ENCODE peak calls at places on chromosome 11, in eight cellular contexts. One of them, this sample, is unnamed. For H3K4me1, the result is how much of the 10 kb centered on the place peaks cover.

GRCh38 chr11:115996808-115997188 is 492.6 kb upstream of the CADM1 start:
- DNase-seq in neuronal stem cell: no peak
- DNase-seq in H9: no peak
- DNase-seq in transverse colon: no peak
- DNase-seq in CD8-positive, alpha-beta T cell: no peak
- DNase-seq in left ventricle myocardium inferior: no peak
- DNase-seq in keratinocyte: no peak
- DNase-seq in breast epithelium: no peak
- DNase-seq in this sample: no peak

GRCh38 chr11:104946907-104947306 is 21.5 kb downstream of the CASP4 start:
- DNase-seq in neuronal stem cell: no peak
- DNase-seq in H9: no peak
- DNase-seq in transverse colon: no peak
- DNase-seq in CD8-positive, alpha-beta T cell: peak
- DNase-seq in left ventricle myocardium inferior: no peak
- DNase-seq in keratinocyte: peak
- DNase-seq in breast epithelium: no peak
- DNase-seq in this sample: peak

GRCh38 chr11:24747275-24748251 is 250.7 kb downstream of the LUZP2 start:
- DNase-seq in neuronal stem cell: no peak
- DNase-seq in H9: no peak
- DNase-seq in transverse colon: no peak
- DNase-seq in CD8-positive, alpha-beta T cell: no peak
- DNase-seq in left ventricle myocardium inferior: no peak
- DNase-seq in keratinocyte: no peak
- DNase-seq in breast epithelium: no peak
- DNase-seq in this sample: peak

GRCh38 chr11:69674267-69674885 is 777 bp downstream of the LTO1 start:
- DNase-seq in neuronal stem cell: no peak
- DNase-seq in H9: no peak
- DNase-seq in transverse colon: no peak
- DNase-seq in CD8-positive, alpha-beta T cell: no peak
- DNase-seq in left ventricle myocardium inferior: no peak
- DNase-seq in keratinocyte: no peak
- DNase-seq in breast epithelium: no peak
- DNase-seq in this sample: peak

GRCh38 chr11:111974451-111974850 is 37.3 kb downstream of the DIXDC1 start:
- DNase-seq in neuronal stem cell: no peak
- DNase-seq in H9: no peak
- DNase-seq in transverse colon: no peak
- DNase-seq in CD8-positive, alpha-beta T cell: no peak
- DNase-seq in left ventricle myocardium inferior: no peak
- DNase-seq in keratinocyte: no peak
- DNase-seq in breast epithelium: no peak
- DNase-seq in this sample: no peak

GRCh38 chr11:121464352-121464946 is 11.7 kb upstream of the SORL1-AS1 start:
- DNase-seq in neuronal stem cell: no peak
- DNase-seq in H9: peak
- DNase-seq in transverse colon: peak
- DNase-seq in CD8-positive, alpha-beta T cell: peak
- DNase-seq in left ventricle myocardium inferior: peak
- DNase-seq in keratinocyte: peak
- DNase-seq in breast epithelium: peak
- DNase-seq in this sample: peak

GRCh38 chr11:134181707-134182106 is 42.1 kb downstream of the NCAPD3 start:
- DNase-seq in neuronal stem cell: no peak
- DNase-seq in H9: no peak
- DNase-seq in transverse colon: no peak
- DNase-seq in CD8-positive, alpha-beta T cell: no peak
- DNase-seq in left ventricle myocardium inferior: no peak
- DNase-seq in keratinocyte: no peak
- DNase-seq in breast epithelium: no peak
- DNase-seq in this sample: no peak

GRCh38 chr11:122505304-122506006 is 150.1 kb upstream of the UBASH3B start:
- DNase-seq in neuronal stem cell: peak
- DNase-seq in H9: peak
- DNase-seq in transverse colon: peak
- DNase-seq in CD8-positive, alpha-beta T cell: peak
- DNase-seq in left ventricle myocardium inferior: peak
- DNase-seq in keratinocyte: peak
- DNase-seq in breast epithelium: peak
- DNase-seq in this sample: peak

GRCh38 chr11:113954235-113954634 is 20.7 kb upstream of the HTR3A start:
- DNase-seq in neuronal stem cell: no peak
- DNase-seq in H9: no peak
- DNase-seq in transverse colon: no peak
- DNase-seq in CD8-positive, alpha-beta T cell: no peak
- DNase-seq in left ventricle myocardium inferior: no peak
- DNase-seq in keratinocyte: no peak
- DNase-seq in breast epithelium: no peak
- DNase-seq in this sample: no peak

GRCh38 chr11:122706261-122706660 is 50.7 kb downstream of the UBASH3B start:
- DNase-seq in neuronal stem cell: no peak
- DNase-seq in H9: no peak
- DNase-seq in transverse colon: no peak
- DNase-seq in CD8-positive, alpha-beta T cell: no peak
- DNase-seq in left ventricle myocardium inferior: no peak
- DNase-seq in keratinocyte: no peak
- DNase-seq in breast epithelium: no peak
- DNase-seq in this sample: no peak

GRCh38 chr11:61392991-61393595 is 706 bp downstream of the TMEM216 start:
- DNase-seq in neuronal stem cell: peak
- DNase-seq in H9: no peak
- DNase-seq in transverse colon: no peak
- DNase-seq in CD8-positive, alpha-beta T cell: no peak
- DNase-seq in left ventricle myocardium inferior: no peak
- DNase-seq in keratinocyte: no peak
- DNase-seq in breast epithelium: no peak
- DNase-seq in this sample: peak

GRCh38 chr11:27213232-27213660 is 149.8 kb downstream of the CCDC34 start:
- DNase-seq in neuronal stem cell: peak
- DNase-seq in H9: no peak
- DNase-seq in transverse colon: no peak
- DNase-seq in CD8-positive, alpha-beta T cell: no peak
- DNase-seq in left ventricle myocardium inferior: no peak
- DNase-seq in keratinocyte: peak
- DNase-seq in breast epithelium: no peak
- DNase-seq in this sample: no peak

GRCh38 chr11:125079151-125079877 is 16.2 kb downstream of the SLC37A2 start:
- DNase-seq in neuronal stem cell: no peak
- DNase-seq in H9: no peak
- DNase-seq in transverse colon: no peak
- DNase-seq in CD8-positive, alpha-beta T cell: no peak
- DNase-seq in left ventricle myocardium inferior: no peak
- DNase-seq in keratinocyte: no peak
- DNase-seq in breast epithelium: no peak
- DNase-seq in this sample: no peak

GRCh38 chr11:102807921-102808320 is 10.0 kb upstream of the MMP1 start:
- DNase-seq in neuronal stem cell: no peak
- DNase-seq in H9: peak
- DNase-seq in transverse colon: no peak
- DNase-seq in CD8-positive, alpha-beta T cell: no peak
- DNase-seq in left ventricle myocardium inferior: no peak
- DNase-seq in keratinocyte: no peak
- DNase-seq in breast epithelium: no peak
- DNase-seq in this sample: peak

GRCh38 chr11:15551897-15552851 is 437.5 kb downstream of the INSC start:
- DNase-seq in neuronal stem cell: peak
- DNase-seq in H9: peak
- DNase-seq in transverse colon: no peak
- DNase-seq in CD8-positive, alpha-beta T cell: no peak
- DNase-seq in left ventricle myocardium inferior: no peak
- DNase-seq in keratinocyte: no peak
- DNase-seq in breast epithelium: no peak
- DNase-seq in this sample: no peak

GRCh38 chr11:1756791-1757771 is 6.6 kb downstream of the CTSD start:
- DNase-seq in neuronal stem cell: no peak
- DNase-seq in H9: no peak
- DNase-seq in transverse colon: no peak
- DNase-seq in CD8-positive, alpha-beta T cell: no peak
- DNase-seq in left ventricle myocardium inferior: no peak
- DNase-seq in keratinocyte: no peak
- DNase-seq in breast epithelium: no peak
- DNase-seq in this sample: no peak

GRCh38 chr11:1758611-1759150 is 5.0 kb downstream of the CTSD start:
- DNase-seq in neuronal stem cell: no peak
- DNase-seq in H9: no peak
- DNase-seq in transverse colon: no peak
- DNase-seq in CD8-positive, alpha-beta T cell: no peak
- DNase-seq in left ventricle myocardium inferior: no peak
- DNase-seq in keratinocyte: no peak
- DNase-seq in breast epithelium: no peak
- DNase-seq in this sample: no peak

GRCh38 chr11:1759151-1759850 is 4.4 kb downstream of the CTSD start:
- DNase-seq in neuronal stem cell: no peak
- DNase-seq in H9: no peak
- DNase-seq in transverse colon: no peak
- DNase-seq in CD8-positive, alpha-beta T cell: peak
- DNase-seq in left ventricle myocardium inferior: no peak
- DNase-seq in keratinocyte: no peak
- DNase-seq in breast epithelium: no peak
- DNase-seq in this sample: no peak

GRCh38 chr11:1759851-1760220 is 3.9 kb downstream of the CTSD start:
- DNase-seq in neuronal stem cell: no peak
- DNase-seq in H9: no peak
- DNase-seq in transverse colon: no peak
- DNase-seq in CD8-positive, alpha-beta T cell: no peak
- DNase-seq in left ventricle myocardium inferior: no peak
- DNase-seq in keratinocyte: no peak
- DNase-seq in breast epithelium: no peak
- DNase-seq in this sample: no peak

GRCh38 chr11:1757861-1758610 is 5.7 kb downstream of the CTSD start:
- DNase-seq in neuronal stem cell: no peak
- DNase-seq in H9: no peak
- DNase-seq in transverse colon: peak
- DNase-seq in CD8-positive, alpha-beta T cell: peak
- DNase-seq in left ventricle myocardium inferior: no peak
- DNase-seq in keratinocyte: no peak
- DNase-seq in breast epithelium: no peak
- DNase-seq in this sample: no peak
- H3K4me1 ChIP-seq in neuronal stem cell: under half
- H3K4me1 ChIP-seq in H9: under half
- H3K4me1 ChIP-seq in transverse colon: under half
- H3K4me1 ChIP-seq in CD8-positive, alpha-beta T cell: half or more
- H3K4me1 ChIP-seq in left ventricle myocardium inferior: half or more
- H3K4me1 ChIP-seq in keratinocyte: under half
- H3K4me1 ChIP-seq in breast epithelium: under half
- H3K4me1 ChIP-seq in this sample: under half

GRCh38 chr11:118438314-118438931 is 2.1 kb downstream of the KMT2A start:
- DNase-seq in neuronal stem cell: no peak
- DNase-seq in H9: peak
- DNase-seq in transverse colon: peak
- DNase-seq in CD8-positive, alpha-beta T cell: peak
- DNase-seq in left ventricle myocardium inferior: peak
- DNase-seq in keratinocyte: no peak
- DNase-seq in breast epithelium: peak
- DNase-seq in this sample: peak

GRCh38 chr11:118436639-118437045 is 350 bp downstream of the KMT2A start:
- DNase-seq in neuronal stem cell: peak
- DNase-seq in H9: peak
- DNase-seq in transverse colon: peak
- DNase-seq in CD8-positive, alpha-beta T cell: peak
- DNase-seq in left ventricle myocardium inferior: no peak
- DNase-seq in keratinocyte: no peak
- DNase-seq in breast epithelium: no peak
- DNase-seq in this sample: peak

GRCh38 chr11:118435893-118436624 is at the start of gene KMT2A:
- DNase-seq in neuronal stem cell: peak
- DNase-seq in H9: peak
- DNase-seq in transverse colon: peak
- DNase-seq in CD8-positive, alpha-beta T cell: peak
- DNase-seq in left ventricle myocardium inferior: peak
- DNase-seq in keratinocyte: peak
- DNase-seq in breast epithelium: peak
- DNase-seq in this sample: peak

GRCh38 chr11:118437736-118438125 is 1.4 kb downstream of the KMT2A start:
- DNase-seq in neuronal stem cell: peak
- DNase-seq in H9: peak
- DNase-seq in transverse colon: peak
- DNase-seq in CD8-positive, alpha-beta T cell: peak
- DNase-seq in left ventricle myocardium inferior: peak
- DNase-seq in keratinocyte: no peak
- DNase-seq in breast epithelium: peak
- DNase-seq in this sample: peak

GRCh38 chr11:118437046-118437735 is 899 bp downstream of the KMT2A start:
- DNase-seq in neuronal stem cell: peak
- DNase-seq in H9: peak
- DNase-seq in transverse colon: peak
- DNase-seq in CD8-positive, alpha-beta T cell: peak
- DNase-seq in left ventricle myocardium inferior: peak
- DNase-seq in keratinocyte: no peak
- DNase-seq in breast epithelium: peak
- DNase-seq in this sample: peak
- H3K4me1 ChIP-seq in neuronal stem cell: under half
- H3K4me1 ChIP-seq in H9: under half
- H3K4me1 ChIP-seq in transverse colon: under half
- H3K4me1 ChIP-seq in CD8-positive, alpha-beta T cell: under half
- H3K4me1 ChIP-seq in left ventricle myocardium inferior: half or more
- H3K4me1 ChIP-seq in keratinocyte: under half
- H3K4me1 ChIP-seq in breast epithelium: under half
- H3K4me1 ChIP-seq in this sample: under half

GRCh38 chr11:46417711-46418110 is 26.1 kb upstream of the CHRM4 start:
- DNase-seq in neuronal stem cell: peak
- DNase-seq in H9: no peak
- DNase-seq in transverse colon: no peak
- DNase-seq in CD8-positive, alpha-beta T cell: no peak
- DNase-seq in left ventricle myocardium inferior: no peak
- DNase-seq in keratinocyte: no peak
- DNase-seq in breast epithelium: no peak
- DNase-seq in this sample: no peak
- H3K4me1 ChIP-seq in neuronal stem cell: under half
- H3K4me1 ChIP-seq in H9: under half
- H3K4me1 ChIP-seq in transverse colon: under half
- H3K4me1 ChIP-seq in CD8-positive, alpha-beta T cell: under half
- H3K4me1 ChIP-seq in left ventricle myocardium inferior: under half
- H3K4me1 ChIP-seq in keratinocyte: under half
- H3K4me1 ChIP-seq in breast epithelium: under half
- H3K4me1 ChIP-seq in this sample: under half

DNA sequence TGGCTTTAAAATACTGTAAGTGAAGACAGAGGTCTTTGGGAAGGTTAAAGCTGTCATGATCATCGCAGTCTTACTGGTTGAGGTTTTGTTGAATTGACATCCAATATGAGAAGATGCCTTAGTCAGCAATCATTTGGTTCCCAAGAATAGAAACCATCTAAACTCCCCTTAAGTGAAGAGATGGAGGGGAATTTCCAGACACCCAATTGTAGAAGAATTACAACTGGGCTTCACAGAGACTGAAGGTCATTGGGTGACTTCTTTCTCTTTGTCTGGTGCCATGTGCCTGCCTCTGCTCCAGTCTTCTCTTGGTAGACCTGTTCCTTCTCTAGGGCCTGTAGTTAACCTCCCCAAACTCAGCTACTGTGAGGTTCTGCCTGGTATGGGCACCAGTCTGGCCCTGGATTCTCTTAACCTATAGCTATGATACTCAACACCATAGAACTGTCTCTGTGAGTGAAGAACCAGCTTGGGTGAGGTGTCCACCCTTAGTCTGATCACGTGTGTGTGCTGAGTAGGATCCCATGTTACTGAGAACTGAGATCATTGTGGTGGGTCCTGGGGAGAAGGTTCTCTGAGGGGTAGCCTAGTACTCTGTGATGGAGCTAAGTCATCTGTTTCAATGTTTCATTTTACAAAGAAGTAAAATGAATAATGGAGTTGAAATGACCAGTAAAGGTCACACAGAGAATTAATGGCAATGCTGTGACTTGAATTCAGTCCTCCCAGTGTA is 182.5 kb downstream of the CSNK2A3 start:
- DNase-seq in neuronal stem cell: no peak
- DNase-seq in H9: no peak
- DNase-seq in transverse colon: no peak
- DNase-seq in CD8-positive, alpha-beta T cell: no peak
- DNase-seq in left ventricle myocardium inferior: no peak
- DNase-seq in keratinocyte: no peak
- DNase-seq in breast epithelium: no peak
- DNase-seq in this sample: no peak
- H3K4me1 ChIP-seq in neuronal stem cell: under half
- H3K4me1 ChIP-seq in H9: under half
- H3K4me1 ChIP-seq in transverse colon: under half
- H3K4me1 ChIP-seq in CD8-positive, alpha-beta T cell: under half
- H3K4me1 ChIP-seq in left ventricle myocardium inferior: under half
- H3K4me1 ChIP-seq in keratinocyte: under half
- H3K4me1 ChIP-seq in breast epithelium: under half
- H3K4me1 ChIP-seq in this sample: under half

This sample was measured in OCI-LY7.